ENCODE peak calls at places on chromosomes 13 and 19, in four cellular contexts. L is nephron progenitor cell, T is NCI-H1092 treated with DMSO at 0.1 percent for 48 hours, B is GM10248. J is an unnamed sample.

GRCh38 chr19:13920940-13921744 is 15.1 kb downstream of the CC2D1A start:
- DNase-seq in L (no peak), T (no peak), B (no peak), J (no peak)

GRCh38 chr19:5397804-5398692 is 57.2 kb upstream of the ZNRF4 start:
- DNase-seq in L (peak; percentile 47), T (no peak), B (no peak), J (no peak)

GRCh38 chr13:92414851-92415250 is 811.8 kb upstream of the GPC6 start:
- DNase-seq in L (no peak), T (no peak), B (no peak), J (no peak)

GRCh38 chr19:3556978-3557460 is 367 bp downstream of the MFSD12 start:
- DNase-seq in L (peak; percentile 45), T (no peak), B (no peak), J (no peak)

GRCh38 chr19:6530385-6531162 is at the start of gene TNFSF9:
- DNase-seq in L (peak; percentile 97), T (peak; percentile 46), B (peak; percentile 85), J (peak; percentile 95)

GRCh38 chr13:109879338-109879737 is 93.0 kb upstream of the IRS2 start:
- DNase-seq in L (no peak), T (no peak), B (no peak), J (no peak)

GRCh38 chr19:15418112-15418587 is 638 bp downstream of the AKAP8L start:
- DNase-seq in L (no peak), T (peak; percentile 62), B (no peak), J (no peak)

GRCh38 chr13:86355301-86355700 is 556.1 kb upstream of the SLITRK6 start:
- DNase-seq in L (no peak), T (no peak), B (no peak), J (no peak)

GRCh38 chr19:13400296-13400695 is 106.0 kb downstream of the CACNA1A start:
- DNase-seq in L (no peak), T (no peak), B (no peak), J (no peak)

GRCh38 chr19:47258434-47258833 is 2.1 kb downstream of the CCDC9 start:
- DNase-seq in L (no peak), T (no peak), B (no peak), J (no peak)

GRCh38 chr13:98549006-98549727 is 27.7 kb downstream of the STK24 start:
- DNase-seq in L (no peak), T (no peak), B (no peak), J (no peak)

GRCh38 chr19:29624489-29625210 is 18.6 kb downstream of the POP4 start:
- DNase-seq in L (no peak), T (no peak), B (no peak), J (no peak)

GRCh38 chr13:113432509-113433270 is 20.6 kb downstream of the ADPRHL1 start:
- DNase-seq in L (no peak), T (no peak), B (no peak), J (no peak)